ENCODE peak calls at places on chromosomes 7 and 10, in six cellular contexts. One of them, this sample, is unnamed. For H3K4me1, the result is how much of the 10 kb centered on the place peaks cover.

GRCh38 chr10:132366499-132366898 is 30.5 kb upstream of the PWWP2B start:
- DNase-seq in PC-3: no peak
- DNase-seq in neural progenitor cell: no peak
- DNase-seq in GM23248: no peak
- DNase-seq in SK-N-SH: no peak
- DNase-seq in HCT116: no peak
- DNase-seq in this sample: no peak

GRCh38 chr10:93438796-93439253 is 43.3 kb downstream of the MYOF start:
- DNase-seq in SK-N-SH: no peak
- DNase-seq in HCT116: peak
- DNase-seq in GM23248: no peak
- DNase-seq in PC-3: no peak
- DNase-seq in neural progenitor cell: peak
- DNase-seq in this sample: no peak

GRCh38 chr7:116583653-116584052 is 58.8 kb downstream of the CAV1 start:
- DNase-seq in SK-N-SH: no peak
- DNase-seq in GM23248: peak
- DNase-seq in HCT116: no peak
- DNase-seq in PC-3: no peak
- DNase-seq in neural progenitor cell: no peak
- DNase-seq in this sample: peak

GRCh38 chr7:17706734-17707133 is 233.6 kb downstream of the SNX13 start:
- DNase-seq in GM23248: peak
- DNase-seq in HCT116: peak
- DNase-seq in neural progenitor cell: peak
- DNase-seq in PC-3: peak
- DNase-seq in SK-N-SH: peak
- DNase-seq in this sample: peak

GRCh38 chr7:107057474-107057833 is 12.9 kb downstream of the PRKAR2B start:
- DNase-seq in SK-N-SH: no peak
- DNase-seq in PC-3: no peak
- DNase-seq in HCT116: no peak
- DNase-seq in GM23248: no peak
- DNase-seq in neural progenitor cell: no peak
- DNase-seq in this sample: no peak

GRCh38 chr10:130341325-130341724 is 205.1 kb downstream of the GLRX3 start:
- DNase-seq in SK-N-SH: peak
- DNase-seq in neural progenitor cell: peak
- DNase-seq in GM23248: no peak
- DNase-seq in PC-3: no peak
- DNase-seq in HCT116: no peak
- DNase-seq in this sample: peak

GRCh38 chr10:132616170-132616994 is 78.8 kb downstream of the INPP5A start:
- DNase-seq in HCT116: no peak
- DNase-seq in neural progenitor cell: no peak
- DNase-seq in SK-N-SH: no peak
- DNase-seq in PC-3: no peak
- DNase-seq in GM23248: no peak
- DNase-seq in this sample: no peak

GRCh38 chr10:99304027-99304856 is 24.9 kb upstream of the CNNM1 start:
- DNase-seq in GM23248: peak
- DNase-seq in PC-3: peak
- DNase-seq in HCT116: no peak
- DNase-seq in SK-N-SH: no peak
- DNase-seq in neural progenitor cell: no peak
- DNase-seq in this sample: no peak

GRCh38 chr7:42902361-42902760 is 9.5 kb downstream of the C7orf25 start:
- DNase-seq in SK-N-SH: no peak
- DNase-seq in HCT116: no peak
- DNase-seq in neural progenitor cell: no peak
- DNase-seq in GM23248: no peak
- DNase-seq in PC-3: no peak
- DNase-seq in this sample: no peak

GRCh38 chr10:47239211-47239610 is 60.8 kb upstream of the GDF10 start:
- DNase-seq in GM23248: no peak
- DNase-seq in HCT116: no peak
- DNase-seq in SK-N-SH: no peak
- DNase-seq in PC-3: no peak
- DNase-seq in neural progenitor cell: no peak
- DNase-seq in this sample: no peak

GRCh38 chr10:93138113-93138870 is 64.6 kb downstream of the CYP26A1 start:
- DNase-seq in SK-N-SH: no peak
- DNase-seq in neural progenitor cell: no peak
- DNase-seq in HCT116: no peak
- DNase-seq in PC-3: no peak
- DNase-seq in GM23248: peak
- DNase-seq in this sample: no peak

GRCh38 chr7:101947899-101948298 is 130.5 kb downstream of the CUX1 start:
- DNase-seq in HCT116: no peak
- DNase-seq in SK-N-SH: peak
- DNase-seq in PC-3: no peak
- DNase-seq in GM23248: no peak
- DNase-seq in neural progenitor cell: no peak
- DNase-seq in this sample: no peak

GRCh38 chr10:23047201-23048050 is 48.0 kb upstream of the MSRB2 start:
- DNase-seq in neural progenitor cell: no peak
- DNase-seq in PC-3: peak
- DNase-seq in GM23248: peak
- DNase-seq in SK-N-SH: no peak
- DNase-seq in HCT116: no peak
- DNase-seq in this sample: no peak

GRCh38 chr7:81648716-81649115 is 121.1 kb downstream of the HGF start:
- DNase-seq in SK-N-SH: no peak
- DNase-seq in HCT116: no peak
- DNase-seq in GM23248: no peak
- DNase-seq in PC-3: no peak
- DNase-seq in neural progenitor cell: no peak
- DNase-seq in this sample: peak

GRCh38 chr7:158568974-158569857 is 18.4 kb downstream of the PTPRN2 start:
- DNase-seq in HCT116: no peak
- DNase-seq in neural progenitor cell: no peak
- DNase-seq in GM23248: no peak
- DNase-seq in PC-3: no peak
- DNase-seq in SK-N-SH: no peak
- DNase-seq in this sample: no peak
- TF ChIP-seq EZH2phosphoT487 in HCT116: no peak
- TF ChIP-seq EZH2phosphoT487 in neural progenitor cell: no peak
- TF ChIP-seq EZH2phosphoT487 in GM23248: no peak
- TF ChIP-seq EZH2phosphoT487 in PC-3: no peak
- TF ChIP-seq EZH2phosphoT487 in SK-N-SH: no peak
- TF ChIP-seq EZH2phosphoT487 in this sample: no peak

GRCh38 chr10:69230128-69230527 is 10.0 kb downstream of the HKDC1 start:
- DNase-seq in neural progenitor cell: no peak
- DNase-seq in PC-3: no peak
- DNase-seq in GM23248: no peak
- DNase-seq in SK-N-SH: no peak
- DNase-seq in HCT116: no peak
- DNase-seq in this sample: no peak
- H3K4me1 ChIP-seq in neural progenitor cell: under half
- H3K4me1 ChIP-seq in PC-3: under half
- H3K4me1 ChIP-seq in GM23248: under half
- H3K4me1 ChIP-seq in SK-N-SH: under half
- H3K4me1 ChIP-seq in HCT116: under half
- H3K4me1 ChIP-seq in this sample: under half

DNA sequence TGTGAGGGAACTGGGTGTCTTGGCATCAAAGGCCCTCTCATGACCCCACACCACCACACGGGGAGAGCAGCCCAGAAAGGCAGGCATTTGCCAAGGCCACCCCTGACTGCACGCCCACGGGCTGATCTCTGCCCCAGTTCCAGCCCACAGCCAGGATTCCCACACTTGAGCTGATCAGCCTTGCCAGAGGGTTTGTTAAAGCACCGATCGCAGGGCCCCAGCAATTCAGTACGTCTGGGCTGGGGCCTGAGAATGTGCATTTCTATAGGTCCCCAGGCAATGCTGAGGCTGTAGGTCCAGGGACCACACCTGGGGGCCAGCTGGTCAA is 103.9 kb downstream of the TNS3 start:
- DNase-seq in SK-N-SH: no peak
- DNase-seq in PC-3: no peak
- DNase-seq in neural progenitor cell: no peak
- DNase-seq in GM23248: peak
- DNase-seq in HCT116: no peak
- DNase-seq in this sample: no peak
- H3K9ac ChIP-seq in SK-N-SH: no peak
- H3K9ac ChIP-seq in PC-3: no peak
- H3K9ac ChIP-seq in neural progenitor cell: no peak
- H3K9ac ChIP-seq in GM23248: no peak
- H3K9ac ChIP-seq in HCT116: no peak
- H3K9ac ChIP-seq in this sample: peak

DNA sequence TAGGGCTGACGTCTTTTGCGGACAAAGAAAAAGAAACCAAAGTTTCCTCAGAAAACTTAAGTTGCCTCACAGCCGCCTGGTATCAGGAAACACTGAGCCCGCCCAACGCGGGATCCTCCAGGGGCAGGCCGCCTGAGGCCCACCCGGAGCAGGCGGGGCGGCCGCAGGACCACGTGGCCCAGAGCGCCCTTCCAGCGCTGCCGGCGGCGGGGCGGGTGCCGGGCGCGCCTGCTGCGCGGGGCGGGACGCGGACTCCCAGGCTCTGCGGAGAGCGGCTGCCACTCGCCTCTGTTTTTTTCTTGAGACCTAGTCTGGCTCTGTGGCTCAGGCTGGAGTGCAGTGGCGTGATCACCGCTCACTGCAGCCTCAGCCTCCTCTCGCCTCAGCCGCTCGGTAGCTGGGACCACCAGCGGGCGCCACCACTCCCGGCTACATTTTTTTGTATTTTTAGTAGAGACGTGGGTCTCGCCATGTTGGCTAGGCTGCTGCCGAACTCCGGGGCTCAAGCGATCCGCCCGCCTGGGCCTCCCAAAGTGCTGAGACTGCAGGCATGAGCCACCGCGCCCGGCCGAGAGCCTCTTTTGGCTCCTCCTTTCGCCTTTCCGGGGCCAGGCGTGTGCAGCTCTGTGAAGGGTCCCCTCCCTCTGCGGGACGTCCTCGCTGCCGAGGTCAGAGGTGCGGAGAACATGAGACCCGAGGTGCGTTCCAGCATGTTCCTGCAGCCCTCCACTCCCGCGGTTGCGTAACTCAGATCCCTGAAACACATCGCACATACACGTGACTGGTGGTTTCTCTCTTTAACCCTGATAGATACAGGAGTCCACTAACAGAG is 11.6 kb upstream of the HNRNPF start:
- DNase-seq in GM23248: peak
- DNase-seq in PC-3: peak
- DNase-seq in neural progenitor cell: peak
- DNase-seq in HCT116: no peak
- DNase-seq in SK-N-SH: peak
- DNase-seq in this sample: peak
- TF ChIP-seq EZH2phosphoT487 in GM23248: no peak
- TF ChIP-seq EZH2phosphoT487 in PC-3: peak
- TF ChIP-seq EZH2phosphoT487 in neural progenitor cell: no peak
- TF ChIP-seq EZH2phosphoT487 in HCT116: no peak
- TF ChIP-seq EZH2phosphoT487 in SK-N-SH: no peak
- TF ChIP-seq EZH2phosphoT487 in this sample: no peak

DNA sequence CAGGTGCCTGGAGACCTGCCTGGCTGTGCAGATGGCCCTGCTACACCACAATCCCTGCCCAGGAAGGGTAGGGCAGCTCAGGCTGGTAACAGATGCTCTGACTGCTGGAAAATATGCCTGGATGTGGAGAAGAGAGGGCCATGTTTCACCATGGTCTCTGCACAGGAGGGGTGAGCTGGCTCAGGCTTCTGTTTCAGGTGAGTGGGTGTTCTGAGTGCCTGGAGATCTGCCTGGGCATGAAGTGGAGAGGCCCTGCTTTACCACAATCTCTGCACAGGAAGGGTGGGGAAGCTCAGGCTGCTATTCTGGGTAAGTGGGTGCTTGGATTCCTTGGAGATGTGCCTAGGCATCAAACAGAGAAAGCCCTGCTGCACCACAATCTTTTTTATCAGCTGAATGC is 350.1 kb downstream of the KIF20B start:
- DNase-seq in PC-3: no peak
- DNase-seq in SK-N-SH: no peak
- DNase-seq in neural progenitor cell: no peak
- DNase-seq in GM23248: no peak
- DNase-seq in HCT116: no peak
- DNase-seq in this sample: peak
- H3K4me1 ChIP-seq in PC-3: under half
- H3K4me1 ChIP-seq in SK-N-SH: under half
- H3K4me1 ChIP-seq in neural progenitor cell: under half
- H3K4me1 ChIP-seq in GM23248: under half
- H3K4me1 ChIP-seq in HCT116: under half
- H3K4me1 ChIP-seq in this sample: under half

DNA sequence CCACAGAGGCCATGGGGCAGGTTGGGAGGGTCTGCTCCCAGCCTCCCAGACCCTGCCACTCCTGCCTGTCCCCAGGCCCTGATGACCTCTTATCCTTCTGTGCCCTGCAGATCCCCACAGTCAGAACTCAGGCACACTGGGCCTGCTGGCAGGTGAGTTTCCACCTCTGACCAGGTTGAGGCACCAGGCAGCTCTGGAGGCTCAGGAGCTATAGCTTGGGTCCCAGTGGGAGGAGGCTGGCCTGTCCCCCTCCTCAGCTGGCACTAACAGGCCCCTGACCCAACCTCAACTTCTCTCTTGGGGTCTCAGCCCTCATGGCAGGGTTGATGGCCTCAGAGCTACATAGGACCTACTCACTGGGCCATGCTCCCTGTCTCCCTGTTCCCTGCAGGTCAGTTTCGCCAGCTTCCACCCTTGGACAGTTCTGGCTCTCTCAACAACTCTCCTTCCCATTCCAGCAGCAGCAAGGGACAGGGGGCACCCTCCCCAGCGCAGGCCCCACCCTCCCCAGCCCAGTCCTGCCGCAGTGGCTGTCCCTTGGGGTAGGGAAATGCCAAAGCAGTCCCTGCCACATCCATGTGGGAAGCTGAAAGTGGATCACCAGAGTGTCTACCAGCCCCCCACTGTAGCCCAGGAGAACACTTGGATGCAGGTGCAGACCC is 2.7 kb upstream of the AEBP1 start:
- DNase-seq in SK-N-SH: no peak
- DNase-seq in HCT116: no peak
- DNase-seq in neural progenitor cell: no peak
- DNase-seq in PC-3: no peak
- DNase-seq in GM23248: no peak
- DNase-seq in this sample: no peak
- H3K9ac ChIP-seq in SK-N-SH: peak
- H3K9ac ChIP-seq in HCT116: no peak
- H3K9ac ChIP-seq in neural progenitor cell: no peak
- H3K9ac ChIP-seq in PC-3: no peak
- H3K9ac ChIP-seq in GM23248: peak
- H3K9ac ChIP-seq in this sample: no peak

GRCh38 chr10:34956756-34957155 is 133.4 kb downstream of the CUL2 start:
- DNase-seq in neural progenitor cell: no peak
- DNase-seq in SK-N-SH: no peak
- DNase-seq in HCT116: no peak
- DNase-seq in PC-3: peak
- DNase-seq in GM23248: peak
- DNase-seq in this sample: no peak
- TF ChIP-seq EZH2phosphoT487 in neural progenitor cell: no peak
- TF ChIP-seq EZH2phosphoT487 in SK-N-SH: no peak
- TF ChIP-seq EZH2phosphoT487 in HCT116: no peak
- TF ChIP-seq EZH2phosphoT487 in PC-3: no peak
- TF ChIP-seq EZH2phosphoT487 in GM23248: no peak
- TF ChIP-seq EZH2phosphoT487 in this sample: no peak

DNA sequence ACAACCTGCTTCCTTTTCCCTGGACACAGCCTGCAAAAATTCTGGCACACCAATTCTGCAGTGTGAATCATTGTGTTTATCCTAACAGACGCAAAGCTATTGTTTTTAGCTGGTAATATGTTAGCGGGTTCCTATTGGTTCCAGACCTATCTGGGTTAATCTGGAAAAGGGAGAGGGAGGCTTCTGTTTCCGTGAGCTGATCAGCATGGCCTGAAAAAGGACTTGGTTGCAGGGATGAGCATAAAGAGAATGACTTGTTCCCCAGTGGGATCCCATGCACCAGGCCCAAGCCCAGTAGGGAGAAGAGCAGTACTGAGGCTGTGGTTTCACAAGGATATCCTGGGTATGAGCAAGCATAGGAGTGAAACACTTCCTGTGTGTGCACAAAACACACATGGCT is 78.4 kb downstream of the PDE1C start:
- DNase-seq in neural progenitor cell: no peak
- DNase-seq in PC-3: peak
- DNase-seq in HCT116: no peak
- DNase-seq in GM23248: peak
- DNase-seq in SK-N-SH: no peak
- DNase-seq in this sample: no peak
- H3K4me1 ChIP-seq in neural progenitor cell: under half
- H3K4me1 ChIP-seq in PC-3: under half
- H3K4me1 ChIP-seq in HCT116: under half
- H3K4me1 ChIP-seq in GM23248: under half
- H3K4me1 ChIP-seq in SK-N-SH: under half
- H3K4me1 ChIP-seq in this sample: under half

This sample was measured in MM.1S.